ENCODE peak calls at places on chromosomes 1 and 21, in six cellular contexts. R is substantia nigra, P is epithelial cell of esophagus, Y is NCI-H345, L is AG09309, O is HCEC 1CT. V is an unnamed sample.
A peak's percentile ranks its signal among the peaks of the same experiment; 100 is the strongest.

GRCh38 chr1:8943516-8943896 is 2.2 kb upstream of the CA6 start:
- DNase-seq in O (no peak), P (no peak), L (no peak), Y (no peak), R (no peak), V (no peak)

GRCh38 chr1:76185207-76185606 is 110.7 kb downstream of the ST6GALNAC3 start:
- DNase-seq in L (no peak), R (no peak), O (no peak), Y (no peak), P (no peak), V (no peak)

GRCh38 chr1:7393141-7393540 is 378.0 kb upstream of the VAMP3 start:
- DNase-seq in Y (no peak), L (no peak), P (no peak), O (no peak), R (no peak), V (no peak)

GRCh38 chr21:42123509-42123908 is 52.4 kb downstream of the UMODL1 start:
- DNase-seq in P (no peak), L (no peak), R (no peak), O (no peak), Y (no peak), V (no peak)

GRCh38 chr21:14901482-14901958 is 163.3 kb downstream of the NRIP1 start:
- DNase-seq in R (no peak), O (peak; percentile 56), P (peak; percentile 81), Y (no peak), L (no peak), V (no peak)

GRCh38 chr1:43586136-43586726 is 55.5 kb downstream of the PTPRF start:
- DNase-seq in L (no peak), Y (peak; percentile 66), P (peak; percentile 72), O (no peak), R (no peak), V (no peak)

GRCh38 chr1:210323957-210324356 is 4.7 kb upstream of the HHAT start:
- DNase-seq in Y (no peak), R (no peak), P (no peak), L (no peak), O (no peak), V (no peak)

GRCh38 chr1:1430114-1430982 is 5.1 kb upstream of the VWA1 start:
- DNase-seq in L (no peak), R (peak; percentile 67), P (no peak), Y (no peak), O (peak; percentile 51), V (no peak)

GRCh38 chr1:237033061-237033460 is 8.9 kb upstream of the RYR2 start:
- DNase-seq in L (no peak), R (no peak), P (no peak), O (no peak), Y (no peak), V (no peak)